ENCODE peak calls at places on chromosomes 6 and 20, in six cellular contexts. One of them, this sample, is unnamed.
A peak's percentile ranks its signal among the peaks of the same experiment; 100 is the strongest.

GRCh38 chr6:28425942-28426541 is 17.2 kb downstream of the ZSCAN23 start:
- DNase-seq in stomach: no peak
- DNase-seq in BE2C: no peak
- DNase-seq in uterus: no peak
- DNase-seq in CD8-positive, alpha-beta T cell: no peak
- DNase-seq in lower leg skin: no peak
- DNase-seq in this sample: no peak

GRCh38 chr6:81697564-81697963 is 54.9 kb downstream of the TENT5A start:
- DNase-seq in CD8-positive, alpha-beta T cell: no peak
- DNase-seq in BE2C: no peak
- DNase-seq in uterus: no peak
- DNase-seq in lower leg skin: no peak
- DNase-seq in stomach: no peak
- DNase-seq in this sample: no peak

GRCh38 chr20:17928633-17929311 is 39.8 kb downstream of the SNX5 start:
- DNase-seq in uterus: no peak
- DNase-seq in stomach: peak; percentile 72
- DNase-seq in BE2C: no peak
- DNase-seq in lower leg skin: no peak
- DNase-seq in CD8-positive, alpha-beta T cell: no peak
- DNase-seq in this sample: no peak

GRCh38 chr6:166687070-166687469 is 60.0 kb upstream of the RPS6KA2 start:
- DNase-seq in CD8-positive, alpha-beta T cell: no peak
- DNase-seq in lower leg skin: no peak
- DNase-seq in uterus: no peak
- DNase-seq in BE2C: no peak
- DNase-seq in stomach: no peak
- DNase-seq in this sample: no peak

GRCh38 chr20:56211051-56211450 is 37.5 kb upstream of the MC3R start:
- DNase-seq in uterus: no peak
- DNase-seq in stomach: no peak
- DNase-seq in lower leg skin: no peak
- DNase-seq in CD8-positive, alpha-beta T cell: no peak
- DNase-seq in BE2C: no peak
- DNase-seq in this sample: no peak

GRCh38 chr6:81683928-81684327 is 68.6 kb downstream of the TENT5A start:
- DNase-seq in uterus: no peak
- DNase-seq in lower leg skin: no peak
- DNase-seq in CD8-positive, alpha-beta T cell: no peak
- DNase-seq in BE2C: no peak
- DNase-seq in stomach: no peak
- DNase-seq in this sample: no peak

GRCh38 chr6:90347411-90347841 is 50.8 kb upstream of the BACH2 start:
- DNase-seq in BE2C: no peak
- DNase-seq in lower leg skin: no peak
- DNase-seq in uterus: no peak
- DNase-seq in CD8-positive, alpha-beta T cell: no peak
- DNase-seq in stomach: no peak
- DNase-seq in this sample: no peak

GRCh38 chr6:20366082-20366834 is 35.4 kb upstream of the E2F3 start:
- DNase-seq in lower leg skin: no peak
- DNase-seq in uterus: no peak
- DNase-seq in BE2C: no peak
- DNase-seq in stomach: no peak
- DNase-seq in CD8-positive, alpha-beta T cell: peak; percentile 89
- DNase-seq in this sample: no peak

GRCh38 chr6:139373928-139374356 is 506 bp downstream of the CITED2 start:
- DNase-seq in CD8-positive, alpha-beta T cell: no peak
- DNase-seq in uterus: no peak
- DNase-seq in BE2C: no peak
- DNase-seq in lower leg skin: no peak
- DNase-seq in stomach: no peak
- DNase-seq in this sample: no peak

GRCh38 chr6:3516094-3516493 is 59.2 kb upstream of the SLC22A23 start:
- DNase-seq in uterus: no peak
- DNase-seq in stomach: no peak
- DNase-seq in lower leg skin: no peak
- DNase-seq in CD8-positive, alpha-beta T cell: no peak
- DNase-seq in BE2C: no peak
- DNase-seq in this sample: no peak

GRCh38 chr6:16402501-16402900 is 164.1 kb downstream of the GMPR start:
- DNase-seq in CD8-positive, alpha-beta T cell: no peak
- DNase-seq in uterus: peak; percentile 78
- DNase-seq in BE2C: peak; percentile 77
- DNase-seq in lower leg skin: no peak
- DNase-seq in stomach: no peak
- DNase-seq in this sample: no peak

GRCh38 chr6:43328528-43328927 is 19.9 kb upstream of the CRIP3 start:
- DNase-seq in lower leg skin: no peak
- DNase-seq in CD8-positive, alpha-beta T cell: no peak
- DNase-seq in stomach: no peak
- DNase-seq in BE2C: no peak
- DNase-seq in uterus: no peak
- DNase-seq in this sample: no peak

GRCh38 chr20:52457826-52458225 is 266.2 kb upstream of the ZFP64 start:
- DNase-seq in stomach: no peak
- DNase-seq in uterus: no peak
- DNase-seq in CD8-positive, alpha-beta T cell: no peak
- DNase-seq in BE2C: no peak
- DNase-seq in lower leg skin: no peak
- DNase-seq in this sample: no peak

GRCh38 chr6:73739097-73739496 is 43.1 kb downstream of the CD109 start:
- DNase-seq in lower leg skin: no peak
- DNase-seq in BE2C: no peak
- DNase-seq in CD8-positive, alpha-beta T cell: no peak
- DNase-seq in uterus: no peak
- DNase-seq in stomach: no peak
- DNase-seq in this sample: no peak

GRCh38 chr20:11796041-11796440 is 121.7 kb upstream of the BTBD3 start:
- DNase-seq in stomach: no peak
- DNase-seq in lower leg skin: no peak
- DNase-seq in CD8-positive, alpha-beta T cell: no peak
- DNase-seq in uterus: no peak
- DNase-seq in BE2C: no peak
- DNase-seq in this sample: no peak

GRCh38 chr6:30887901-30888300 is 3.6 kb downstream of the DDR1 start:
- DNase-seq in CD8-positive, alpha-beta T cell: no peak
- DNase-seq in stomach: no peak
- DNase-seq in uterus: no peak
- DNase-seq in lower leg skin: no peak
- DNase-seq in BE2C: no peak
- DNase-seq in this sample: no peak

GRCh38 chr6:53979468-53980067 is 131.7 kb upstream of the MLIP start:
- DNase-seq in lower leg skin: no peak
- DNase-seq in CD8-positive, alpha-beta T cell: no peak
- DNase-seq in uterus: no peak
- DNase-seq in stomach: no peak
- DNase-seq in BE2C: peak; percentile 8
- DNase-seq in this sample: no peak

GRCh38 chr6:81171991-81172740 is 580.3 kb downstream of the TENT5A start:
- DNase-seq in uterus: peak; percentile 24
- DNase-seq in CD8-positive, alpha-beta T cell: no peak
- DNase-seq in stomach: no peak
- DNase-seq in BE2C: peak; percentile 3
- DNase-seq in lower leg skin: peak; percentile 33
- DNase-seq in this sample: peak; percentile 68

GRCh38 chr20:18773566-18773965 is 40.0 kb upstream of the SCP2D1 start:
- DNase-seq in CD8-positive, alpha-beta T cell: no peak
- DNase-seq in BE2C: no peak
- DNase-seq in lower leg skin: no peak
- DNase-seq in uterus: no peak
- DNase-seq in stomach: no peak
- DNase-seq in this sample: no peak

GRCh38 chr6:148471624-148472494 is 129.2 kb downstream of the SASH1 start:
- DNase-seq in BE2C: no peak
- DNase-seq in lower leg skin: no peak
- DNase-seq in uterus: no peak
- DNase-seq in CD8-positive, alpha-beta T cell: no peak
- DNase-seq in stomach: no peak
- DNase-seq in this sample: no peak

GRCh38 chr6:154981071-154981373 is 14.1 kb upstream of the TIAM2 start:
- DNase-seq in CD8-positive, alpha-beta T cell: no peak
- DNase-seq in stomach: peak; percentile 53
- DNase-seq in BE2C: no peak
- DNase-seq in lower leg skin: no peak
- DNase-seq in uterus: no peak
- DNase-seq in this sample: no peak

GRCh38 chr6:137020771-137021170 is 24.0 kb downstream of the IL20RA start:
- DNase-seq in lower leg skin: no peak
- DNase-seq in BE2C: no peak
- DNase-seq in uterus: no peak
- DNase-seq in stomach: no peak
- DNase-seq in CD8-positive, alpha-beta T cell: no peak
- DNase-seq in this sample: no peak

This sample was measured in right atrium auricular region.